ENCODE peak calls at places on chromosome 1, in five cellular contexts. X is C1 segment of cervical spinal cord; T is neural crest cell; Y is naive thymus-derived CD4-positive, alpha-beta T cell; J is cardiac septum. I is an unnamed sample.

GRCh38 chr1:67280696-67281095 is 27.0 kb upstream of the IL12RB2 start:
- DNase-seq in T (no peak), Y (no peak), J (no peak), X (no peak), I (no peak)

GRCh38 chr1:115790846-115791245 is 22.3 kb upstream of the CASQ2 start:
- DNase-seq in X (no peak), T (no peak), Y (no peak), J (no peak), I (no peak)

GRCh38 chr1:227429447-227430359 is 111.4 kb upstream of the CDC42BPA start:
- DNase-seq in Y (no peak), T (no peak), J (no peak), X (no peak), I (no peak)

GRCh38 chr1:52592637-52593323 is 9.4 kb upstream of the GPX7 start:
- DNase-seq in T (no peak), X (no peak), Y (no peak), J (no peak), I (no peak)

GRCh38 chr1:239755513-239755912 is 336.2 kb upstream of the FMN2 start:
- DNase-seq in J (no peak), Y (no peak), X (no peak), T (no peak), I (no peak)

GRCh38 chr1:76861149-76861548 is 6.1 kb upstream of the ST6GALNAC5 start:
- DNase-seq in Y (no peak), J (no peak), T (no peak), X (no peak), I (no peak)

GRCh38 chr1:53370369-53370961 is 42.6 kb upstream of the LRP8 start:
- DNase-seq in J (peak; percentile 56), T (no peak), Y (no peak), X (no peak), I (no peak)

GRCh38 chr1:220386494-220387195 is 114.4 kb upstream of the RAB3GAP2 start:
- DNase-seq in T (no peak), J (no peak), X (no peak), Y (no peak), I (no peak)

GRCh38 chr1:62353853-62354252 is 34.6 kb upstream of the KANK4 start:
- DNase-seq in T (no peak), Y (no peak), X (no peak), J (peak; percentile 3), I (no peak)

GRCh38 chr1:36324322-36324802 is 917 bp upstream of the EVA1B start:
- DNase-seq in X (no peak), T (no peak), Y (no peak), J (no peak), I (no peak)

GRCh38 chr1:102466487-102466886 is 469.8 kb upstream of the OLFM3 start:
- DNase-seq in T (no peak), J (no peak), X (no peak), Y (no peak), I (no peak)

I was measured in KG1.